ENCODE peak calls at places on chromosomes 12 and 14, in ten cellular contexts. One of them, this sample, is unnamed.

GRCh38 chr12:127133675-127134335 is 1133.2 kb upstream of the TMEM132C start:
- DNase-seq in colonic mucosa: no peak
- DNase-seq in DMS153: no peak
- DNase-seq in NCI-H748 treated with DMSO at 0.1 percent for 48 hours: no peak
- DNase-seq in activated CD4-positive, alpha-beta T cell treated with anti-CD3 and anti-CD28 coated beads, Interleukin-2, amount 50 U/mL, for 24 hours: no peak
- DNase-seq in stimulated activated CD8-positive, alpha-beta memory T cell treated with anti-CD3 and anti-CD28 coated beads, Interleukin-7, amount 100 ng/mL, for 1 hour: no peak
- DNase-seq in H9: peak
- DNase-seq in stomach: no peak
- DNase-seq in activated naive CD4-positive, alpha-beta T cell treated with anti-CD3 and anti-CD28 coated beads, Interleukin-2, amount 10 ng/mL, durations not matched to agents 7 days and 5 days: no peak
- DNase-seq in AG09319: no peak
- DNase-seq in this sample: no peak

GRCh38 chr12:94731733-94732360 is 81.5 kb upstream of the TMCC3 start:
- DNase-seq in colonic mucosa: no peak
- DNase-seq in DMS153: no peak
- DNase-seq in NCI-H748 treated with DMSO at 0.1 percent for 48 hours: no peak
- DNase-seq in activated CD4-positive, alpha-beta T cell treated with anti-CD3 and anti-CD28 coated beads, Interleukin-2, amount 50 U/mL, for 24 hours: no peak
- DNase-seq in stimulated activated CD8-positive, alpha-beta memory T cell treated with anti-CD3 and anti-CD28 coated beads, Interleukin-7, amount 100 ng/mL, for 1 hour: no peak
- DNase-seq in H9: no peak
- DNase-seq in stomach: no peak
- DNase-seq in activated naive CD4-positive, alpha-beta T cell treated with anti-CD3 and anti-CD28 coated beads, Interleukin-2, amount 10 ng/mL, durations not matched to agents 7 days and 5 days: no peak
- DNase-seq in AG09319: no peak
- DNase-seq in this sample: no peak

GRCh38 chr12:78431931-78432330 is 432.6 kb upstream of the SYT1 start:
- DNase-seq in colonic mucosa: no peak
- DNase-seq in DMS153: no peak
- DNase-seq in NCI-H748 treated with DMSO at 0.1 percent for 48 hours: no peak
- DNase-seq in activated CD4-positive, alpha-beta T cell treated with anti-CD3 and anti-CD28 coated beads, Interleukin-2, amount 50 U/mL, for 24 hours: no peak
- DNase-seq in stimulated activated CD8-positive, alpha-beta memory T cell treated with anti-CD3 and anti-CD28 coated beads, Interleukin-7, amount 100 ng/mL, for 1 hour: no peak
- DNase-seq in H9: no peak
- DNase-seq in stomach: no peak
- DNase-seq in activated naive CD4-positive, alpha-beta T cell treated with anti-CD3 and anti-CD28 coated beads, Interleukin-2, amount 10 ng/mL, durations not matched to agents 7 days and 5 days: no peak
- DNase-seq in AG09319: no peak
- DNase-seq in this sample: no peak

GRCh38 chr12:132319359-132319950 is 9.9 kb downstream of the GALNT9 start:
- DNase-seq in colonic mucosa: no peak
- DNase-seq in DMS153: no peak
- DNase-seq in NCI-H748 treated with DMSO at 0.1 percent for 48 hours: no peak
- DNase-seq in activated CD4-positive, alpha-beta T cell treated with anti-CD3 and anti-CD28 coated beads, Interleukin-2, amount 50 U/mL, for 24 hours: no peak
- DNase-seq in stimulated activated CD8-positive, alpha-beta memory T cell treated with anti-CD3 and anti-CD28 coated beads, Interleukin-7, amount 100 ng/mL, for 1 hour: no peak
- DNase-seq in H9: no peak
- DNase-seq in stomach: no peak
- DNase-seq in activated naive CD4-positive, alpha-beta T cell treated with anti-CD3 and anti-CD28 coated beads, Interleukin-2, amount 10 ng/mL, durations not matched to agents 7 days and 5 days: no peak
- DNase-seq in AG09319: no peak
- DNase-seq in this sample: no peak

GRCh38 chr14:23694085-23694975 is 58.2 kb downstream of the DHRS2 start:
- DNase-seq in colonic mucosa: no peak
- DNase-seq in DMS153: peak
- DNase-seq in NCI-H748 treated with DMSO at 0.1 percent for 48 hours: no peak
- DNase-seq in activated CD4-positive, alpha-beta T cell treated with anti-CD3 and anti-CD28 coated beads, Interleukin-2, amount 50 U/mL, for 24 hours: no peak
- DNase-seq in stimulated activated CD8-positive, alpha-beta memory T cell treated with anti-CD3 and anti-CD28 coated beads, Interleukin-7, amount 100 ng/mL, for 1 hour: no peak
- DNase-seq in H9: peak
- DNase-seq in stomach: no peak
- DNase-seq in activated naive CD4-positive, alpha-beta T cell treated with anti-CD3 and anti-CD28 coated beads, Interleukin-2, amount 10 ng/mL, durations not matched to agents 7 days and 5 days: no peak
- DNase-seq in AG09319: peak
- DNase-seq in this sample: no peak

GRCh38 chr12:105748806-105749600 is 389.8 kb downstream of the NUAK1 start:
- DNase-seq in colonic mucosa: no peak
- DNase-seq in DMS153: no peak
- DNase-seq in NCI-H748 treated with DMSO at 0.1 percent for 48 hours: no peak
- DNase-seq in activated CD4-positive, alpha-beta T cell treated with anti-CD3 and anti-CD28 coated beads, Interleukin-2, amount 50 U/mL, for 24 hours: no peak
- DNase-seq in stimulated activated CD8-positive, alpha-beta memory T cell treated with anti-CD3 and anti-CD28 coated beads, Interleukin-7, amount 100 ng/mL, for 1 hour: no peak
- DNase-seq in H9: no peak
- DNase-seq in stomach: no peak
- DNase-seq in activated naive CD4-positive, alpha-beta T cell treated with anti-CD3 and anti-CD28 coated beads, Interleukin-2, amount 10 ng/mL, durations not matched to agents 7 days and 5 days: no peak
- DNase-seq in AG09319: no peak
- DNase-seq in this sample: peak

GRCh38 chr14:100108042-100108825 is 43.0 kb downstream of the EVL start:
- DNase-seq in colonic mucosa: peak
- DNase-seq in DMS153: peak
- DNase-seq in NCI-H748 treated with DMSO at 0.1 percent for 48 hours: peak
- DNase-seq in activated CD4-positive, alpha-beta T cell treated with anti-CD3 and anti-CD28 coated beads, Interleukin-2, amount 50 U/mL, for 24 hours: peak
- DNase-seq in stimulated activated CD8-positive, alpha-beta memory T cell treated with anti-CD3 and anti-CD28 coated beads, Interleukin-7, amount 100 ng/mL, for 1 hour: peak
- DNase-seq in H9: peak
- DNase-seq in stomach: peak
- DNase-seq in activated naive CD4-positive, alpha-beta T cell treated with anti-CD3 and anti-CD28 coated beads, Interleukin-2, amount 10 ng/mL, durations not matched to agents 7 days and 5 days: peak
- DNase-seq in AG09319: peak
- DNase-seq in this sample: peak

GRCh38 chr14:38964630-38965029 is 138.4 kb downstream of the SEC23A start:
- DNase-seq in colonic mucosa: no peak
- DNase-seq in DMS153: no peak
- DNase-seq in NCI-H748 treated with DMSO at 0.1 percent for 48 hours: no peak
- DNase-seq in activated CD4-positive, alpha-beta T cell treated with anti-CD3 and anti-CD28 coated beads, Interleukin-2, amount 50 U/mL, for 24 hours: no peak
- DNase-seq in stimulated activated CD8-positive, alpha-beta memory T cell treated with anti-CD3 and anti-CD28 coated beads, Interleukin-7, amount 100 ng/mL, for 1 hour: no peak
- DNase-seq in H9: no peak
- DNase-seq in stomach: no peak
- DNase-seq in activated naive CD4-positive, alpha-beta T cell treated with anti-CD3 and anti-CD28 coated beads, Interleukin-2, amount 10 ng/mL, durations not matched to agents 7 days and 5 days: no peak
- DNase-seq in AG09319: no peak
- DNase-seq in this sample: no peak

GRCh38 chr14:92549853-92550244 is 36.3 kb downstream of the RIN3 start:
- DNase-seq in colonic mucosa: no peak
- DNase-seq in DMS153: peak
- DNase-seq in NCI-H748 treated with DMSO at 0.1 percent for 48 hours: no peak
- DNase-seq in activated CD4-positive, alpha-beta T cell treated with anti-CD3 and anti-CD28 coated beads, Interleukin-2, amount 50 U/mL, for 24 hours: no peak
- DNase-seq in stimulated activated CD8-positive, alpha-beta memory T cell treated with anti-CD3 and anti-CD28 coated beads, Interleukin-7, amount 100 ng/mL, for 1 hour: no peak
- DNase-seq in H9: no peak
- DNase-seq in stomach: no peak
- DNase-seq in activated naive CD4-positive, alpha-beta T cell treated with anti-CD3 and anti-CD28 coated beads, Interleukin-2, amount 10 ng/mL, durations not matched to agents 7 days and 5 days: no peak
- DNase-seq in AG09319: peak
- DNase-seq in this sample: no peak

GRCh38 chr12:53499261-53500118 is at the start of gene MAP3K12:
- DNase-seq in colonic mucosa: peak
- DNase-seq in DMS153: no peak
- DNase-seq in NCI-H748 treated with DMSO at 0.1 percent for 48 hours: peak
- DNase-seq in activated CD4-positive, alpha-beta T cell treated with anti-CD3 and anti-CD28 coated beads, Interleukin-2, amount 50 U/mL, for 24 hours: no peak
- DNase-seq in stimulated activated CD8-positive, alpha-beta memory T cell treated with anti-CD3 and anti-CD28 coated beads, Interleukin-7, amount 100 ng/mL, for 1 hour: peak
- DNase-seq in H9: peak
- DNase-seq in stomach: peak
- DNase-seq in activated naive CD4-positive, alpha-beta T cell treated with anti-CD3 and anti-CD28 coated beads, Interleukin-2, amount 10 ng/mL, durations not matched to agents 7 days and 5 days: peak
- DNase-seq in AG09319: peak
- DNase-seq in this sample: no peak

GRCh38 chr12:106140223-106140986 is 1.7 kb upstream of the NUAK1 start:
- DNase-seq in colonic mucosa: no peak
- DNase-seq in DMS153: no peak
- DNase-seq in NCI-H748 treated with DMSO at 0.1 percent for 48 hours: no peak
- DNase-seq in activated CD4-positive, alpha-beta T cell treated with anti-CD3 and anti-CD28 coated beads, Interleukin-2, amount 50 U/mL, for 24 hours: no peak
- DNase-seq in stimulated activated CD8-positive, alpha-beta memory T cell treated with anti-CD3 and anti-CD28 coated beads, Interleukin-7, amount 100 ng/mL, for 1 hour: no peak
- DNase-seq in H9: no peak
- DNase-seq in stomach: no peak
- DNase-seq in activated naive CD4-positive, alpha-beta T cell treated with anti-CD3 and anti-CD28 coated beads, Interleukin-2, amount 10 ng/mL, durations not matched to agents 7 days and 5 days: no peak
- DNase-seq in AG09319: no peak
- DNase-seq in this sample: no peak

GRCh38 chr12:56591111-56591510 is 39.0 kb downstream of the BAZ2A start:
- DNase-seq in colonic mucosa: no peak
- DNase-seq in DMS153: peak
- DNase-seq in NCI-H748 treated with DMSO at 0.1 percent for 48 hours: peak
- DNase-seq in activated CD4-positive, alpha-beta T cell treated with anti-CD3 and anti-CD28 coated beads, Interleukin-2, amount 50 U/mL, for 24 hours: no peak
- DNase-seq in stimulated activated CD8-positive, alpha-beta memory T cell treated with anti-CD3 and anti-CD28 coated beads, Interleukin-7, amount 100 ng/mL, for 1 hour: no peak
- DNase-seq in H9: no peak
- DNase-seq in stomach: no peak
- DNase-seq in activated naive CD4-positive, alpha-beta T cell treated with anti-CD3 and anti-CD28 coated beads, Interleukin-2, amount 10 ng/mL, durations not matched to agents 7 days and 5 days: no peak
- DNase-seq in AG09319: no peak
- DNase-seq in this sample: no peak

GRCh38 chr12:121581681-121582439 is 1.0 kb upstream of the KDM2B start:
- DNase-seq in colonic mucosa: peak
- DNase-seq in DMS153: no peak
- DNase-seq in NCI-H748 treated with DMSO at 0.1 percent for 48 hours: peak
- DNase-seq in activated CD4-positive, alpha-beta T cell treated with anti-CD3 and anti-CD28 coated beads, Interleukin-2, amount 50 U/mL, for 24 hours: no peak
- DNase-seq in stimulated activated CD8-positive, alpha-beta memory T cell treated with anti-CD3 and anti-CD28 coated beads, Interleukin-7, amount 100 ng/mL, for 1 hour: no peak
- DNase-seq in H9: no peak
- DNase-seq in stomach: peak
- DNase-seq in activated naive CD4-positive, alpha-beta T cell treated with anti-CD3 and anti-CD28 coated beads, Interleukin-2, amount 10 ng/mL, durations not matched to agents 7 days and 5 days: no peak
- DNase-seq in AG09319: peak
- DNase-seq in this sample: no peak

GRCh38 chr12:28171356-28172060 is 18.7 kb upstream of the CCDC91 start:
- DNase-seq in colonic mucosa: no peak
- DNase-seq in DMS153: no peak
- DNase-seq in NCI-H748 treated with DMSO at 0.1 percent for 48 hours: no peak
- DNase-seq in activated CD4-positive, alpha-beta T cell treated with anti-CD3 and anti-CD28 coated beads, Interleukin-2, amount 50 U/mL, for 24 hours: no peak
- DNase-seq in stimulated activated CD8-positive, alpha-beta memory T cell treated with anti-CD3 and anti-CD28 coated beads, Interleukin-7, amount 100 ng/mL, for 1 hour: no peak
- DNase-seq in H9: no peak
- DNase-seq in stomach: no peak
- DNase-seq in activated naive CD4-positive, alpha-beta T cell treated with anti-CD3 and anti-CD28 coated beads, Interleukin-2, amount 10 ng/mL, durations not matched to agents 7 days and 5 days: no peak
- DNase-seq in AG09319: no peak
- DNase-seq in this sample: no peak

GRCh38 chr12:48183876-48184548 is 568 bp downstream of the CCDC184 start:
- DNase-seq in colonic mucosa: no peak
- DNase-seq in DMS153: no peak
- DNase-seq in NCI-H748 treated with DMSO at 0.1 percent for 48 hours: no peak
- DNase-seq in activated CD4-positive, alpha-beta T cell treated with anti-CD3 and anti-CD28 coated beads, Interleukin-2, amount 50 U/mL, for 24 hours: no peak
- DNase-seq in stimulated activated CD8-positive, alpha-beta memory T cell treated with anti-CD3 and anti-CD28 coated beads, Interleukin-7, amount 100 ng/mL, for 1 hour: no peak
- DNase-seq in H9: no peak
- DNase-seq in stomach: no peak
- DNase-seq in activated naive CD4-positive, alpha-beta T cell treated with anti-CD3 and anti-CD28 coated beads, Interleukin-2, amount 10 ng/mL, durations not matched to agents 7 days and 5 days: peak
- DNase-seq in AG09319: no peak
- DNase-seq in this sample: no peak

GRCh38 chr12:1932264-1932777 is 13.9 kb upstream of the CACNA2D4 start:
- DNase-seq in colonic mucosa: peak
- DNase-seq in DMS153: no peak
- DNase-seq in NCI-H748 treated with DMSO at 0.1 percent for 48 hours: no peak
- DNase-seq in activated CD4-positive, alpha-beta T cell treated with anti-CD3 and anti-CD28 coated beads, Interleukin-2, amount 50 U/mL, for 24 hours: no peak
- DNase-seq in stimulated activated CD8-positive, alpha-beta memory T cell treated with anti-CD3 and anti-CD28 coated beads, Interleukin-7, amount 100 ng/mL, for 1 hour: no peak
- DNase-seq in H9: peak
- DNase-seq in stomach: peak
- DNase-seq in activated naive CD4-positive, alpha-beta T cell treated with anti-CD3 and anti-CD28 coated beads, Interleukin-2, amount 10 ng/mL, durations not matched to agents 7 days and 5 days: no peak
- DNase-seq in AG09319: no peak
- DNase-seq in this sample: peak

GRCh38 chr12:100163416-100164152 is 20.9 kb upstream of the BLTP3B start:
- DNase-seq in colonic mucosa: peak
- DNase-seq in DMS153: peak
- DNase-seq in NCI-H748 treated with DMSO at 0.1 percent for 48 hours: peak
- DNase-seq in activated CD4-positive, alpha-beta T cell treated with anti-CD3 and anti-CD28 coated beads, Interleukin-2, amount 50 U/mL, for 24 hours: peak
- DNase-seq in stimulated activated CD8-positive, alpha-beta memory T cell treated with anti-CD3 and anti-CD28 coated beads, Interleukin-7, amount 100 ng/mL, for 1 hour: peak
- DNase-seq in H9: peak
- DNase-seq in stomach: peak
- DNase-seq in activated naive CD4-positive, alpha-beta T cell treated with anti-CD3 and anti-CD28 coated beads, Interleukin-2, amount 10 ng/mL, durations not matched to agents 7 days and 5 days: peak
- DNase-seq in AG09319: no peak
- DNase-seq in this sample: peak

GRCh38 chr14:99731536-99732435 is 47.7 kb downstream of the CYP46A1 start:
- DNase-seq in colonic mucosa: no peak
- DNase-seq in DMS153: no peak
- DNase-seq in NCI-H748 treated with DMSO at 0.1 percent for 48 hours: no peak
- DNase-seq in activated CD4-positive, alpha-beta T cell treated with anti-CD3 and anti-CD28 coated beads, Interleukin-2, amount 50 U/mL, for 24 hours: no peak
- DNase-seq in stimulated activated CD8-positive, alpha-beta memory T cell treated with anti-CD3 and anti-CD28 coated beads, Interleukin-7, amount 100 ng/mL, for 1 hour: no peak
- DNase-seq in H9: peak
- DNase-seq in stomach: no peak
- DNase-seq in activated naive CD4-positive, alpha-beta T cell treated with anti-CD3 and anti-CD28 coated beads, Interleukin-2, amount 10 ng/mL, durations not matched to agents 7 days and 5 days: peak
- DNase-seq in AG09319: no peak
- DNase-seq in this sample: peak

GRCh38 chr14:71498151-71498734 is 434.0 kb upstream of the RGS6 start:
- DNase-seq in colonic mucosa: no peak
- DNase-seq in DMS153: no peak
- DNase-seq in NCI-H748 treated with DMSO at 0.1 percent for 48 hours: no peak
- DNase-seq in activated CD4-positive, alpha-beta T cell treated with anti-CD3 and anti-CD28 coated beads, Interleukin-2, amount 50 U/mL, for 24 hours: no peak
- DNase-seq in stimulated activated CD8-positive, alpha-beta memory T cell treated with anti-CD3 and anti-CD28 coated beads, Interleukin-7, amount 100 ng/mL, for 1 hour: no peak
- DNase-seq in H9: no peak
- DNase-seq in stomach: no peak
- DNase-seq in activated naive CD4-positive, alpha-beta T cell treated with anti-CD3 and anti-CD28 coated beads, Interleukin-2, amount 10 ng/mL, durations not matched to agents 7 days and 5 days: no peak
- DNase-seq in AG09319: peak
- DNase-seq in this sample: no peak

GRCh38 chr14:20696776-20697175 is 8.2 kb downstream of the ANG start:
- DNase-seq in colonic mucosa: no peak
- DNase-seq in DMS153: no peak
- DNase-seq in NCI-H748 treated with DMSO at 0.1 percent for 48 hours: no peak
- DNase-seq in activated CD4-positive, alpha-beta T cell treated with anti-CD3 and anti-CD28 coated beads, Interleukin-2, amount 50 U/mL, for 24 hours: no peak
- DNase-seq in stimulated activated CD8-positive, alpha-beta memory T cell treated with anti-CD3 and anti-CD28 coated beads, Interleukin-7, amount 100 ng/mL, for 1 hour: no peak
- DNase-seq in H9: no peak
- DNase-seq in stomach: no peak
- DNase-seq in activated naive CD4-positive, alpha-beta T cell treated with anti-CD3 and anti-CD28 coated beads, Interleukin-2, amount 10 ng/mL, durations not matched to agents 7 days and 5 days: no peak
- DNase-seq in AG09319: no peak
- DNase-seq in this sample: no peak

GRCh38 chr12:53056901-53057300 is 7.0 kb downstream of the TNS2 start:
- DNase-seq in colonic mucosa: no peak
- DNase-seq in DMS153: no peak
- DNase-seq in NCI-H748 treated with DMSO at 0.1 percent for 48 hours: no peak
- DNase-seq in activated CD4-positive, alpha-beta T cell treated with anti-CD3 and anti-CD28 coated beads, Interleukin-2, amount 50 U/mL, for 24 hours: no peak
- DNase-seq in stimulated activated CD8-positive, alpha-beta memory T cell treated with anti-CD3 and anti-CD28 coated beads, Interleukin-7, amount 100 ng/mL, for 1 hour: no peak
- DNase-seq in H9: no peak
- DNase-seq in stomach: no peak
- DNase-seq in activated naive CD4-positive, alpha-beta T cell treated with anti-CD3 and anti-CD28 coated beads, Interleukin-2, amount 10 ng/mL, durations not matched to agents 7 days and 5 days: no peak
- DNase-seq in AG09319: no peak
- DNase-seq in this sample: no peak

GRCh38 chr12:98714426-98714825 is 69.3 kb downstream of the APAF1 start:
- DNase-seq in colonic mucosa: no peak
- DNase-seq in DMS153: no peak
- DNase-seq in NCI-H748 treated with DMSO at 0.1 percent for 48 hours: no peak
- DNase-seq in activated CD4-positive, alpha-beta T cell treated with anti-CD3 and anti-CD28 coated beads, Interleukin-2, amount 50 U/mL, for 24 hours: no peak
- DNase-seq in stimulated activated CD8-positive, alpha-beta memory T cell treated with anti-CD3 and anti-CD28 coated beads, Interleukin-7, amount 100 ng/mL, for 1 hour: no peak
- DNase-seq in H9: no peak
- DNase-seq in stomach: no peak
- DNase-seq in activated naive CD4-positive, alpha-beta T cell treated with anti-CD3 and anti-CD28 coated beads, Interleukin-2, amount 10 ng/mL, durations not matched to agents 7 days and 5 days: no peak
- DNase-seq in AG09319: no peak
- DNase-seq in this sample: no peak

GRCh38 chr12:52291267-52291935 is at the start of gene KRT81:
- DNase-seq in colonic mucosa: no peak
- DNase-seq in DMS153: no peak
- DNase-seq in NCI-H748 treated with DMSO at 0.1 percent for 48 hours: no peak
- DNase-seq in activated CD4-positive, alpha-beta T cell treated with anti-CD3 and anti-CD28 coated beads, Interleukin-2, amount 50 U/mL, for 24 hours: no peak
- DNase-seq in stimulated activated CD8-positive, alpha-beta memory T cell treated with anti-CD3 and anti-CD28 coated beads, Interleukin-7, amount 100 ng/mL, for 1 hour: no peak
- DNase-seq in H9: peak
- DNase-seq in stomach: peak
- DNase-seq in activated naive CD4-positive, alpha-beta T cell treated with anti-CD3 and anti-CD28 coated beads, Interleukin-2, amount 10 ng/mL, durations not matched to agents 7 days and 5 days: peak
- DNase-seq in AG09319: no peak
- DNase-seq in this sample: no peak

GRCh38 chr14:48943913-48944312 is 642.3 kb downstream of the RPS29 start:
- DNase-seq in colonic mucosa: no peak
- DNase-seq in DMS153: no peak
- DNase-seq in NCI-H748 treated with DMSO at 0.1 percent for 48 hours: no peak
- DNase-seq in activated CD4-positive, alpha-beta T cell treated with anti-CD3 and anti-CD28 coated beads, Interleukin-2, amount 50 U/mL, for 24 hours: no peak
- DNase-seq in stimulated activated CD8-positive, alpha-beta memory T cell treated with anti-CD3 and anti-CD28 coated beads, Interleukin-7, amount 100 ng/mL, for 1 hour: no peak
- DNase-seq in H9: no peak
- DNase-seq in stomach: no peak
- DNase-seq in activated naive CD4-positive, alpha-beta T cell treated with anti-CD3 and anti-CD28 coated beads, Interleukin-2, amount 10 ng/mL, durations not matched to agents 7 days and 5 days: no peak
- DNase-seq in AG09319: no peak
- DNase-seq in this sample: no peak

GRCh38 chr14:68968051-68968450 is 11.1 kb downstream of the ACTN1 start:
- DNase-seq in colonic mucosa: no peak
- DNase-seq in DMS153: no peak
- DNase-seq in NCI-H748 treated with DMSO at 0.1 percent for 48 hours: no peak
- DNase-seq in activated CD4-positive, alpha-beta T cell treated with anti-CD3 and anti-CD28 coated beads, Interleukin-2, amount 50 U/mL, for 24 hours: no peak
- DNase-seq in stimulated activated CD8-positive, alpha-beta memory T cell treated with anti-CD3 and anti-CD28 coated beads, Interleukin-7, amount 100 ng/mL, for 1 hour: no peak
- DNase-seq in H9: no peak
- DNase-seq in stomach: no peak
- DNase-seq in activated naive CD4-positive, alpha-beta T cell treated with anti-CD3 and anti-CD28 coated beads, Interleukin-2, amount 10 ng/mL, durations not matched to agents 7 days and 5 days: peak
- DNase-seq in AG09319: no peak
- DNase-seq in this sample: no peak

GRCh38 chr14:85531594-85532391 is 1.8 kb downstream of the FLRT2 start:
- DNase-seq in colonic mucosa: peak
- DNase-seq in DMS153: no peak
- DNase-seq in NCI-H748 treated with DMSO at 0.1 percent for 48 hours: peak
- DNase-seq in activated CD4-positive, alpha-beta T cell treated with anti-CD3 and anti-CD28 coated beads, Interleukin-2, amount 50 U/mL, for 24 hours: no peak
- DNase-seq in stimulated activated CD8-positive, alpha-beta memory T cell treated with anti-CD3 and anti-CD28 coated beads, Interleukin-7, amount 100 ng/mL, for 1 hour: no peak
- DNase-seq in H9: peak
- DNase-seq in stomach: peak
- DNase-seq in activated naive CD4-positive, alpha-beta T cell treated with anti-CD3 and anti-CD28 coated beads, Interleukin-2, amount 10 ng/mL, durations not matched to agents 7 days and 5 days: no peak
- DNase-seq in AG09319: peak
- DNase-seq in this sample: peak

GRCh38 chr14:51082394-51082793 is 12.5 kb downstream of the TRIM9 start:
- DNase-seq in colonic mucosa: no peak
- DNase-seq in DMS153: no peak
- DNase-seq in NCI-H748 treated with DMSO at 0.1 percent for 48 hours: no peak
- DNase-seq in activated CD4-positive, alpha-beta T cell treated with anti-CD3 and anti-CD28 coated beads, Interleukin-2, amount 50 U/mL, for 24 hours: no peak
- DNase-seq in stimulated activated CD8-positive, alpha-beta memory T cell treated with anti-CD3 and anti-CD28 coated beads, Interleukin-7, amount 100 ng/mL, for 1 hour: no peak
- DNase-seq in H9: no peak
- DNase-seq in stomach: no peak
- DNase-seq in activated naive CD4-positive, alpha-beta T cell treated with anti-CD3 and anti-CD28 coated beads, Interleukin-2, amount 10 ng/mL, durations not matched to agents 7 days and 5 days: no peak
- DNase-seq in AG09319: peak
- DNase-seq in this sample: no peak

GRCh38 chr14:24965934-24966593 is 83.9 kb downstream of the STXBP6 start:
- DNase-seq in colonic mucosa: no peak
- DNase-seq in DMS153: no peak
- DNase-seq in NCI-H748 treated with DMSO at 0.1 percent for 48 hours: no peak
- DNase-seq in activated CD4-positive, alpha-beta T cell treated with anti-CD3 and anti-CD28 coated beads, Interleukin-2, amount 50 U/mL, for 24 hours: no peak
- DNase-seq in stimulated activated CD8-positive, alpha-beta memory T cell treated with anti-CD3 and anti-CD28 coated beads, Interleukin-7, amount 100 ng/mL, for 1 hour: no peak
- DNase-seq in H9: no peak
- DNase-seq in stomach: peak
- DNase-seq in activated naive CD4-positive, alpha-beta T cell treated with anti-CD3 and anti-CD28 coated beads, Interleukin-2, amount 10 ng/mL, durations not matched to agents 7 days and 5 days: no peak
- DNase-seq in AG09319: peak
- DNase-seq in this sample: peak

This sample was measured in right atrium auricular region.